ENCODE peak calls at places on chromosomes 1 and 21, in eight cellular contexts. One of them, this sample, is unnamed.

GRCh38 chr1:3480369-3480719 is 25.9 kb downstream of the ARHGEF16 start:
- DNase-seq in cardiac muscle cell: no peak
- DNase-seq in CD8-positive, alpha-beta T cell: no peak
- DNase-seq in ovary: no peak
- DNase-seq in omental fat pad: no peak
- DNase-seq in PC-9: no peak
- DNase-seq in fibroblast of mammary gland: no peak
- DNase-seq in GM12865: no peak
- DNase-seq in this sample: no peak

GRCh38 chr1:7281821-7282220 is 489.3 kb upstream of the VAMP3 start:
- DNase-seq in fibroblast of mammary gland: peak; percentile 96
- DNase-seq in cardiac muscle cell: peak; percentile 69
- DNase-seq in GM12865: no peak
- DNase-seq in CD8-positive, alpha-beta T cell: no peak
- DNase-seq in PC-9: no peak
- DNase-seq in omental fat pad: no peak
- DNase-seq in ovary: no peak
- DNase-seq in this sample: no peak

GRCh38 chr1:205805082-205805711 is 7.8 kb downstream of the SLC41A1 start:
- DNase-seq in CD8-positive, alpha-beta T cell: no peak
- DNase-seq in GM12865: no peak
- DNase-seq in cardiac muscle cell: no peak
- DNase-seq in omental fat pad: no peak
- DNase-seq in ovary: no peak
- DNase-seq in fibroblast of mammary gland: no peak
- DNase-seq in PC-9: no peak
- DNase-seq in this sample: no peak

GRCh38 chr1:228037401-228038386 is 30.9 kb downstream of the WNT3A start:
- DNase-seq in cardiac muscle cell: peak; percentile 47
- DNase-seq in fibroblast of mammary gland: peak; percentile 9
- DNase-seq in ovary: no peak
- DNase-seq in PC-9: no peak
- DNase-seq in CD8-positive, alpha-beta T cell: no peak
- DNase-seq in omental fat pad: no peak
- DNase-seq in GM12865: peak; percentile 36
- DNase-seq in this sample: peak; percentile 60

GRCh38 chr21:34047835-34048234 is 25.5 kb upstream of the MRPS6 start:
- DNase-seq in fibroblast of mammary gland: no peak
- DNase-seq in ovary: no peak
- DNase-seq in CD8-positive, alpha-beta T cell: no peak
- DNase-seq in PC-9: no peak
- DNase-seq in cardiac muscle cell: no peak
- DNase-seq in GM12865: no peak
- DNase-seq in omental fat pad: no peak
- DNase-seq in this sample: no peak

GRCh38 chr21:33655591-33656221 is 13.4 kb downstream of the ITSN1 start:
- DNase-seq in ovary: no peak
- DNase-seq in fibroblast of mammary gland: peak; percentile 65
- DNase-seq in CD8-positive, alpha-beta T cell: no peak
- DNase-seq in omental fat pad: no peak
- DNase-seq in PC-9: peak; percentile 96
- DNase-seq in cardiac muscle cell: peak; percentile 87
- DNase-seq in GM12865: no peak
- DNase-seq in this sample: no peak

GRCh38 chr21:31220567-31220966 is 123.5 kb downstream of the TIAM1 start:
- DNase-seq in PC-9: no peak
- DNase-seq in cardiac muscle cell: peak; percentile 52
- DNase-seq in CD8-positive, alpha-beta T cell: no peak
- DNase-seq in ovary: no peak
- DNase-seq in GM12865: no peak
- DNase-seq in fibroblast of mammary gland: peak; percentile 87
- DNase-seq in omental fat pad: no peak
- DNase-seq in this sample: no peak

GRCh38 chr1:172671591-172671990 is 12.7 kb downstream of the FASLG start:
- DNase-seq in fibroblast of mammary gland: no peak
- DNase-seq in omental fat pad: no peak
- DNase-seq in ovary: no peak
- DNase-seq in cardiac muscle cell: peak; percentile 44
- DNase-seq in PC-9: peak; percentile 56
- DNase-seq in CD8-positive, alpha-beta T cell: no peak
- DNase-seq in GM12865: no peak
- DNase-seq in this sample: no peak

GRCh38 chr21:15826147-15826780 is 96.5 kb downstream of the USP25 start:
- DNase-seq in CD8-positive, alpha-beta T cell: no peak
- DNase-seq in fibroblast of mammary gland: peak; percentile 64
- DNase-seq in ovary: no peak
- DNase-seq in PC-9: peak; percentile 34
- DNase-seq in GM12865: peak; percentile 64
- DNase-seq in cardiac muscle cell: peak; percentile 60
- DNase-seq in omental fat pad: no peak
- DNase-seq in this sample: no peak

GRCh38 chr1:160993544-160993943 is 27.4 kb downstream of the F11R start:
- DNase-seq in fibroblast of mammary gland: peak; percentile 73
- DNase-seq in CD8-positive, alpha-beta T cell: no peak
- DNase-seq in ovary: no peak
- DNase-seq in PC-9: peak; percentile 50
- DNase-seq in omental fat pad: no peak
- DNase-seq in GM12865: peak; percentile 29
- DNase-seq in cardiac muscle cell: peak; percentile 92
- DNase-seq in this sample: no peak

DNA sequence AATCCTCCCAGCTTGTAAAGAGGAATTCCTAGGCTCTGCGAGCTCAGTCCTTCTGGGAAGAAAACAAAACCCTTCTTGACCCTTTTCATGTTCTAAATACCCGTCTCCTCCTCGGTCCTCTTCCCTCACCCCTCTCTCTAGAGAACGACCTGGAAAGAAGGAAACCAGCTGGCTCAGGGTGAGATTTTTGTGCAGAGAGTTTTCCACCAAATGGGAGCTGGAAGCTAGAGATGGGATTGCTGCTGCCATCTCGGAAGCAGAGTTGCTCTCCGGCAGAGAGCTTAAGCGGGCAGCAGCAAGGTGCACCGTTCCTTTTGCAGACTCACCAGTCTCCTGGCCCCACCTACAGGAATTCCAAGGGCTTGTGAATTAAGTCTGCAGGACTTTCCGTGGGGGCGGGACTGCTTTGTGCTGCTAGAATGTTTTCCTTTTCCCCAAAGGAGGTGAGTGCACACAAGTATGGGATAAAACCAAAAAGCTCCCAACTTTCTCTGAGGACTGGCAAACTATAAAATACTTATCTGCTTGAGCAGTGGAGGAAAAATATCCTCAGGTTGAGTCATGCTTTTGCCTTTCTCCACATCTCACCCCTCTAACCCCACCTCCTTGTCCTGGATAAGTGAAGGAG is 29.1 kb upstream of the KIAA0040 start:
- DNase-seq in fibroblast of mammary gland: no peak
- DNase-seq in cardiac muscle cell: peak; percentile 20
- DNase-seq in omental fat pad: no peak
- DNase-seq in GM12865: no peak
- DNase-seq in ovary: no peak
- DNase-seq in CD8-positive, alpha-beta T cell: no peak
- DNase-seq in PC-9: no peak
- DNase-seq in this sample: no peak
- TF ChIP-seq CTCF in fibroblast of mammary gland: no peak
- TF ChIP-seq CTCF in cardiac muscle cell: no peak
- TF ChIP-seq CTCF in omental fat pad: no peak
- TF ChIP-seq CTCF in GM12865: no peak
- TF ChIP-seq CTCF in ovary: no peak
- TF ChIP-seq CTCF in CD8-positive, alpha-beta T cell: no peak
- TF ChIP-seq CTCF in PC-9: no peak
- TF ChIP-seq CTCF in this sample: no peak

DNA sequence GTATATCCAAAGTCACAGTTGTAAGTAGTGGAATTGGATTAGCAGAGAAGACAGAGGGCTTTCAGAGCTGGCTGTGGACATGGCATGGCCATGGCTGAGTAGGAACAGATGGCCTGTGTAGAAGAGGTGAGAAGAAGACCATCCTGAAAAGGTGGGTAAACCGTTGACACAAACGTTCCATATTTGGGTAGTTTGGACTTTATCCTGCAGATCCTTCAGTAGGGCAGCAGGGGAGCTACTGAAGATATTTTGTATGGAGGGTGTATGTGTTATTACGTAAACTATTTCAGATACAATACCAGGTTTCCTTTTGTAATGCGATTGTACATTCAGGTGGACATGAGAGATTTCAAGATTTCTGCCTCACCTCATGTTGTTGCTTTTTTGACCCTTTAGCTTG is 1.6 kb downstream of the UTP11 start:
- DNase-seq in PC-9: no peak
- DNase-seq in fibroblast of mammary gland: no peak
- DNase-seq in ovary: no peak
- DNase-seq in CD8-positive, alpha-beta T cell: no peak
- DNase-seq in omental fat pad: no peak
- DNase-seq in cardiac muscle cell: peak; percentile 27
- DNase-seq in GM12865: no peak
- DNase-seq in this sample: no peak
- TF ChIP-seq CTCF in PC-9: no peak
- TF ChIP-seq CTCF in fibroblast of mammary gland: peak; percentile 29
- TF ChIP-seq CTCF in ovary: no peak
- TF ChIP-seq CTCF in CD8-positive, alpha-beta T cell: no peak
- TF ChIP-seq CTCF in omental fat pad: no peak
- TF ChIP-seq CTCF in cardiac muscle cell: peak; percentile 17
- TF ChIP-seq CTCF in GM12865: no peak
- TF ChIP-seq CTCF in this sample: no peak

GRCh38 chr1:46449223-46450159 is 40.1 kb upstream of the DMBX1 start:
- DNase-seq in ovary: no peak
- DNase-seq in omental fat pad: no peak
- DNase-seq in fibroblast of mammary gland: no peak
- DNase-seq in CD8-positive, alpha-beta T cell: no peak
- DNase-seq in PC-9: no peak
- DNase-seq in cardiac muscle cell: no peak
- DNase-seq in GM12865: no peak
- DNase-seq in this sample: no peak

GRCh38 chr1:46453449-46453848 is 36.2 kb upstream of the DMBX1 start:
- DNase-seq in ovary: no peak
- DNase-seq in PC-9: no peak
- DNase-seq in GM12865: no peak
- DNase-seq in omental fat pad: no peak
- DNase-seq in fibroblast of mammary gland: no peak
- DNase-seq in CD8-positive, alpha-beta T cell: no peak
- DNase-seq in cardiac muscle cell: no peak
- DNase-seq in this sample: no peak

GRCh38 chr1:46450160-46450517 is 39.5 kb upstream of the DMBX1 start:
- DNase-seq in cardiac muscle cell: no peak
- DNase-seq in GM12865: no peak
- DNase-seq in ovary: no peak
- DNase-seq in fibroblast of mammary gland: no peak
- DNase-seq in omental fat pad: no peak
- DNase-seq in CD8-positive, alpha-beta T cell: no peak
- DNase-seq in PC-9: no peak
- DNase-seq in this sample: no peak

GRCh38 chr1:46452931-46453325 is 36.7 kb upstream of the DMBX1 start:
- DNase-seq in GM12865: no peak
- DNase-seq in PC-9: no peak
- DNase-seq in ovary: no peak
- DNase-seq in omental fat pad: no peak
- DNase-seq in CD8-positive, alpha-beta T cell: no peak
- DNase-seq in cardiac muscle cell: no peak
- DNase-seq in fibroblast of mammary gland: no peak
- DNase-seq in this sample: no peak

DNA sequence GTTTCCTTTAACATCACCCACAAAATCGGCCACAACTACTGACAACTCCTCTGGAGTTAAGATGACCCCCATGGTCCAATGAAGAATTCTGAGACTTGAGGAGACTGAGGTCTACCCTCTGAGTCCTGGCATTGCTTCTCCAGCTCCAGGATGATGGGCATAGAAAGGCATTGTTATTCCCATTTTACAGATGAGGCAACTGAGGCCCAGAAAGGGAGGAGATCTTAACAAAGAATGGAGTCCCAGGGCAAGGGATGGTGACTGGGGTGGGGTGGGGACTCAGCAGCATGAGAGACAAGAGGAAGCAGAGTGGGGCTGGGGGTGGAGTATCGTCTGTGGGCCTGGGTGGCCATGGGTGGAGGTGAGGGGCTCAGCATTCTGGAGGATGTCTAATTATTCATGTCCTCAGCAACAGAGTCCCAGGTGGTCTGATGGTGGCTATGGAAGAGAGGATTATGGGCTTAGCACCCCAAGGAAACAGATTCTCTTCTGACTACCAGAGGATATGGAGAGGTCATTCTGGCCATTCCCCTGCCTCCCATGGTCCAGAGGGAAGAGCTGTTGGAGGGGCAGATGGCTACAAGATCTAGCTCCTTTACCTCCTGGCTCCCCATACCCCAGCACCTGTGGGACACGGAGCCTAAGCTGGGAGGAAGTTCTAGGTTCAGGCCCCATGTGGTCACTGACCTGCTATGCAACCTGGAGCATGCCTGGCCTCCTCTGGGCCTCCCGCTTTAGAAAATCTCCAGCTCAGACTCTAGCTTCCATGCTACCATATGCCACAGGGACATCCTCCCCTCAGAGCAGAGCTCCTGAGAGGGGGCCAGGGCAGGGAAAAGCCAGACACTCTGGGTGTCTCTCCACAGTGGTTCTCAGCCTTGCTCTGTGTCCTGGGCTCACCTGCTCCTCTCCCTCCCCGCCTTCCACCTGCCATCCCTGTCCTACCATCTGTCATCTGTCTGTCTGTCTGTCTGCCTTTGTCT is 37.4 kb upstream of the DMBX1 start:
- DNase-seq in cardiac muscle cell: no peak
- DNase-seq in ovary: no peak
- DNase-seq in fibroblast of mammary gland: no peak
- DNase-seq in CD8-positive, alpha-beta T cell: no peak
- DNase-seq in GM12865: no peak
- DNase-seq in PC-9: no peak
- DNase-seq in omental fat pad: no peak
- DNase-seq in this sample: no peak
- TF ChIP-seq CTCF in cardiac muscle cell: no peak
- TF ChIP-seq CTCF in ovary: no peak
- TF ChIP-seq CTCF in fibroblast of mammary gland: no peak
- TF ChIP-seq CTCF in CD8-positive, alpha-beta T cell: no peak
- TF ChIP-seq CTCF in GM12865: no peak
- TF ChIP-seq CTCF in PC-9: no peak
- TF ChIP-seq CTCF in omental fat pad: no peak
- TF ChIP-seq CTCF in this sample: no peak

DNA sequence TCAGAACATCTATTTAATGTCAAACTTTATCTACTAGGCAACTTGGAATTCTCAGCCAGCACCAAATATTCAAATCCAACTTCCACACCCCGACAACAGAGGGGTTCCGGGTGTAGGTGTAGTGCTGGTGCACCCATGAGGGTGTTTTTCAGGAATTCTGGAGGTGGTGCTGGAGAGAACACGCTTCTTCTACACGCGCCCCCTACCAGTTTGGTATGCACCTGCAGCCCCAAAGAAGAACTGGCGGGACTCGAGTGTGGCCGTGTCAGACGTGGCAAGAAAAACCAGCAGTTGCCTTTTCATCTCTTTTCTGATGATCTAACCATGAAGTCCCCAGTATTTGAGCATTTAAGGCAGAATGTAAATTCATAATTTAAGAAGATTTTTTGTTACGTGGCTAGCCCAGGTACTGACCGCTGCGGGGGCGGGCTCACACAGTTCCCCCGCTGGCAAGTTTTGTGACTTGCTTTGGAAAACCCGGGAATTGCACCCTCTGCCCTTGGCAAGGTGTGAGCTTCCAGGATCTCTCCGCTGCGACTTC is 419 bp upstream of the TLCD4 start:
- DNase-seq in cardiac muscle cell: peak; percentile 47
- DNase-seq in fibroblast of mammary gland: peak; percentile 19
- DNase-seq in ovary: peak; percentile 47
- DNase-seq in PC-9: peak; percentile 80
- DNase-seq in GM12865: peak; percentile 58
- DNase-seq in omental fat pad: peak; percentile 32
- DNase-seq in CD8-positive, alpha-beta T cell: no peak
- DNase-seq in this sample: peak; percentile 9
- TF ChIP-seq CTCF in cardiac muscle cell: peak; percentile 53
- TF ChIP-seq CTCF in fibroblast of mammary gland: peak; percentile 44
- TF ChIP-seq CTCF in ovary: peak; percentile 47
- TF ChIP-seq CTCF in PC-9: peak; percentile 92
- TF ChIP-seq CTCF in GM12865: peak; percentile 61
- TF ChIP-seq CTCF in omental fat pad: no peak
- TF ChIP-seq CTCF in CD8-positive, alpha-beta T cell: peak; percentile 63
- TF ChIP-seq CTCF in this sample: peak; percentile 76

This sample was measured in GM06990.